ENCODE peak calls at places on chromosomes 6 and 20, in seven cellular contexts. One of them, this sample, is unnamed.

GRCh38 chr20:38927902-38928578 is 1.8 kb downstream of the FAM83D start:
- DNase-seq in GM12891: no peak
- DNase-seq in spleen: no peak
- DNase-seq in HCT116: no peak
- DNase-seq in endothelial cell of umbilical vein: no peak
- DNase-seq in upper lobe of left lung: no peak
- DNase-seq in stomach: no peak
- DNase-seq in this sample: no peak

GRCh38 chr20:46545077-46545826 is 5.2 kb downstream of the OCSTAMP start:
- DNase-seq in upper lobe of left lung: no peak
- DNase-seq in GM12891: peak
- DNase-seq in HCT116: no peak
- DNase-seq in spleen: no peak
- DNase-seq in stomach: no peak
- DNase-seq in endothelial cell of umbilical vein: no peak
- DNase-seq in this sample: no peak

GRCh38 chr6:11613858-11614257 is 76.3 kb downstream of the TMEM170B start:
- DNase-seq in stomach: no peak
- DNase-seq in spleen: no peak
- DNase-seq in HCT116: peak
- DNase-seq in endothelial cell of umbilical vein: peak
- DNase-seq in upper lobe of left lung: no peak
- DNase-seq in GM12891: no peak
- DNase-seq in this sample: no peak

GRCh38 chr6:13190391-13190790 is 137.9 kb downstream of the TBC1D7 start:
- DNase-seq in endothelial cell of umbilical vein: no peak
- DNase-seq in stomach: no peak
- DNase-seq in HCT116: no peak
- DNase-seq in upper lobe of left lung: no peak
- DNase-seq in GM12891: no peak
- DNase-seq in spleen: no peak
- DNase-seq in this sample: no peak

GRCh38 chr20:11204926-11205768 is 531.3 kb upstream of the JAG1 start:
- DNase-seq in spleen: no peak
- DNase-seq in GM12891: no peak
- DNase-seq in HCT116: peak
- DNase-seq in stomach: peak
- DNase-seq in endothelial cell of umbilical vein: peak
- DNase-seq in upper lobe of left lung: peak
- DNase-seq in this sample: no peak

GRCh38 chr20:11902264-11902663 is 15.4 kb upstream of the BTBD3 start:
- DNase-seq in GM12891: no peak
- DNase-seq in spleen: no peak
- DNase-seq in stomach: no peak
- DNase-seq in upper lobe of left lung: no peak
- DNase-seq in endothelial cell of umbilical vein: peak
- DNase-seq in HCT116: no peak
- DNase-seq in this sample: no peak

GRCh38 chr6:107509506-107509905 is 19.6 kb downstream of the SOBP start:
- DNase-seq in upper lobe of left lung: no peak
- DNase-seq in GM12891: no peak
- DNase-seq in spleen: no peak
- DNase-seq in stomach: peak
- DNase-seq in HCT116: no peak
- DNase-seq in endothelial cell of umbilical vein: peak
- DNase-seq in this sample: no peak

GRCh38 chr6:5851261-5851757 is 155.4 kb downstream of the NRN1 start:
- DNase-seq in GM12891: peak
- DNase-seq in HCT116: no peak
- DNase-seq in endothelial cell of umbilical vein: peak
- DNase-seq in upper lobe of left lung: peak
- DNase-seq in spleen: peak
- DNase-seq in stomach: peak
- DNase-seq in this sample: peak

GRCh38 chr20:58485326-58485725 is 29.9 kb downstream of the APCDD1L start:
- DNase-seq in stomach: no peak
- DNase-seq in spleen: no peak
- DNase-seq in GM12891: no peak
- DNase-seq in upper lobe of left lung: no peak
- DNase-seq in HCT116: no peak
- DNase-seq in endothelial cell of umbilical vein: no peak
- DNase-seq in this sample: no peak

GRCh38 chr6:157230971-157231370 is 92.3 kb downstream of the TMEM242 start:
- DNase-seq in HCT116: no peak
- DNase-seq in stomach: no peak
- DNase-seq in endothelial cell of umbilical vein: no peak
- DNase-seq in upper lobe of left lung: no peak
- DNase-seq in spleen: no peak
- DNase-seq in GM12891: no peak
- DNase-seq in this sample: no peak

GRCh38 chr6:149852180-149852579 is 12.0 kb downstream of the LRP11 start:
- DNase-seq in GM12891: no peak
- DNase-seq in endothelial cell of umbilical vein: peak
- DNase-seq in stomach: no peak
- DNase-seq in spleen: no peak
- DNase-seq in HCT116: no peak
- DNase-seq in upper lobe of left lung: peak
- DNase-seq in this sample: no peak

GRCh38 chr6:15987569-15987968 is 141.3 kb upstream of the MYLIP start:
- DNase-seq in GM12891: no peak
- DNase-seq in endothelial cell of umbilical vein: no peak
- DNase-seq in upper lobe of left lung: no peak
- DNase-seq in spleen: no peak
- DNase-seq in HCT116: no peak
- DNase-seq in stomach: no peak
- DNase-seq in this sample: no peak

GRCh38 chr6:34459899-34460593 is 5.8 kb upstream of the PACSIN1 start:
- DNase-seq in upper lobe of left lung: peak
- DNase-seq in HCT116: peak
- DNase-seq in endothelial cell of umbilical vein: peak
- DNase-seq in spleen: peak
- DNase-seq in stomach: peak
- DNase-seq in GM12891: peak
- DNase-seq in this sample: no peak

GRCh38 chr6:24321538-24322162 is 36.2 kb downstream of the DCDC2 start:
- DNase-seq in GM12891: no peak
- DNase-seq in HCT116: no peak
- DNase-seq in endothelial cell of umbilical vein: no peak
- DNase-seq in stomach: no peak
- DNase-seq in upper lobe of left lung: no peak
- DNase-seq in spleen: no peak
- DNase-seq in this sample: no peak

GRCh38 chr20:680638-681037 is 5.0 kb upstream of the SCRT2 start:
- DNase-seq in HCT116: no peak
- DNase-seq in endothelial cell of umbilical vein: no peak
- DNase-seq in stomach: no peak
- DNase-seq in GM12891: no peak
- DNase-seq in spleen: no peak
- DNase-seq in upper lobe of left lung: no peak
- DNase-seq in this sample: no peak

GRCh38 chr6:16136536-16137450 is 7.9 kb downstream of the MYLIP start:
- DNase-seq in stomach: peak
- DNase-seq in HCT116: peak
- DNase-seq in spleen: no peak
- DNase-seq in GM12891: no peak
- DNase-seq in upper lobe of left lung: peak
- DNase-seq in endothelial cell of umbilical vein: peak
- DNase-seq in this sample: no peak

GRCh38 chr6:14584450-14584849 is 466.9 kb downstream of the CD83 start:
- DNase-seq in stomach: peak
- DNase-seq in upper lobe of left lung: no peak
- DNase-seq in spleen: no peak
- DNase-seq in endothelial cell of umbilical vein: no peak
- DNase-seq in HCT116: no peak
- DNase-seq in GM12891: no peak
- DNase-seq in this sample: no peak

GRCh38 chr6:85756982-85757381 is 114.3 kb upstream of the SYNCRIP start:
- DNase-seq in stomach: no peak
- DNase-seq in GM12891: no peak
- DNase-seq in upper lobe of left lung: no peak
- DNase-seq in HCT116: peak
- DNase-seq in spleen: no peak
- DNase-seq in endothelial cell of umbilical vein: peak
- DNase-seq in this sample: no peak

GRCh38 chr20:61932199-61932592 is 133.5 kb downstream of the TAF4 start:
- DNase-seq in upper lobe of left lung: no peak
- DNase-seq in endothelial cell of umbilical vein: no peak
- DNase-seq in spleen: peak
- DNase-seq in HCT116: no peak
- DNase-seq in stomach: no peak
- DNase-seq in GM12891: no peak
- DNase-seq in this sample: no peak

GRCh38 chr6:74578339-74578738 is 627.5 kb downstream of the COL12A1 start:
- DNase-seq in spleen: no peak
- DNase-seq in stomach: no peak
- DNase-seq in endothelial cell of umbilical vein: peak
- DNase-seq in HCT116: no peak
- DNase-seq in GM12891: no peak
- DNase-seq in upper lobe of left lung: no peak
- DNase-seq in this sample: no peak

GRCh38 chr6:25601797-25602679 is 50.0 kb upstream of the SCGN start:
- DNase-seq in GM12891: no peak
- DNase-seq in stomach: no peak
- DNase-seq in endothelial cell of umbilical vein: peak
- DNase-seq in HCT116: peak
- DNase-seq in spleen: no peak
- DNase-seq in upper lobe of left lung: no peak
- DNase-seq in this sample: no peak

GRCh38 chr6:51936941-51937340 is 150.5 kb downstream of the PKHD1 start:
- DNase-seq in HCT116: no peak
- DNase-seq in upper lobe of left lung: no peak
- DNase-seq in spleen: no peak
- DNase-seq in GM12891: no peak
- DNase-seq in stomach: no peak
- DNase-seq in endothelial cell of umbilical vein: no peak
- DNase-seq in this sample: no peak

GRCh38 chr6:140546640-140547039 is 1172.2 kb upstream of the CITED2 start:
- DNase-seq in GM12891: no peak
- DNase-seq in spleen: no peak
- DNase-seq in endothelial cell of umbilical vein: no peak
- DNase-seq in stomach: no peak
- DNase-seq in upper lobe of left lung: no peak
- DNase-seq in HCT116: no peak
- DNase-seq in this sample: no peak

GRCh38 chr6:93017213-93017612 is 402.1 kb downstream of the EPHA7 start:
- DNase-seq in endothelial cell of umbilical vein: no peak
- DNase-seq in stomach: no peak
- DNase-seq in upper lobe of left lung: no peak
- DNase-seq in spleen: no peak
- DNase-seq in HCT116: no peak
- DNase-seq in GM12891: no peak
- DNase-seq in this sample: no peak

GRCh38 chr6:45310118-45310788 is 17.9 kb upstream of the RUNX2 start:
- DNase-seq in GM12891: no peak
- DNase-seq in HCT116: no peak
- DNase-seq in upper lobe of left lung: no peak
- DNase-seq in endothelial cell of umbilical vein: no peak
- DNase-seq in stomach: no peak
- DNase-seq in spleen: no peak
- DNase-seq in this sample: no peak

DNA sequence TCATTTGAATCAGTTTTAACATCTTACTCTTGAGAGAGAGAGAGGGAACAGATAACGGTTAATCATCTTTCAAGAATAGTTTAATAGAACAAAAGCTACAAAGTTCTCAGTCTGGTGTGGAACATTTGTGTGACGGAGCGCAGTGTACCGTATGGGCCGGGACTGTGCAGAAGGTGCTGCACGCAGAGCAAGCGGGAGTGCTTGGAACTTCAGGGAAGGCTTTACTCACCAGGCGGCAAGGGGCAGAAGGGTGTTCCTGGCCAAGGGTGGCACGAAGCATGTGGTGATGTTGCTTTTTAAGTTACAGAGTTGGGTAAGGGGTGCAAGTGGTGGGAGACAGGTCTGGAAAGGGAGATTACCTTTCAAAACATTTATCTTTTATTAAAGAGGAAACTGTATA is 95.7 kb downstream of the TULP4 start:
- DNase-seq in GM12891: no peak
- DNase-seq in HCT116: no peak
- DNase-seq in endothelial cell of umbilical vein: no peak
- DNase-seq in spleen: no peak
- DNase-seq in stomach: no peak
- DNase-seq in upper lobe of left lung: no peak
- DNase-seq in this sample: no peak
- TF ChIP-seq POLR2AphosphoS5 in GM12891: no peak
- TF ChIP-seq POLR2AphosphoS5 in HCT116: no peak
- TF ChIP-seq POLR2AphosphoS5 in endothelial cell of umbilical vein: no peak
- TF ChIP-seq POLR2AphosphoS5 in spleen: no peak
- TF ChIP-seq POLR2AphosphoS5 in stomach: no peak
- TF ChIP-seq POLR2AphosphoS5 in upper lobe of left lung: no peak
- TF ChIP-seq POLR2AphosphoS5 in this sample: no peak

GRCh38 chr20:35284267-35284991 is at the start of gene EIF6:
- DNase-seq in spleen: peak
- DNase-seq in HCT116: peak
- DNase-seq in upper lobe of left lung: peak
- DNase-seq in endothelial cell of umbilical vein: peak
- DNase-seq in GM12891: peak
- DNase-seq in stomach: peak
- DNase-seq in this sample: peak
- TF ChIP-seq POLR2A in spleen: no peak
- TF ChIP-seq POLR2A in HCT116: peak
- TF ChIP-seq POLR2A in upper lobe of left lung: no peak
- TF ChIP-seq POLR2A in endothelial cell of umbilical vein: peak
- TF ChIP-seq POLR2A in GM12891: peak
- TF ChIP-seq POLR2A in stomach: no peak
- TF ChIP-seq POLR2A in this sample: peak

DNA sequence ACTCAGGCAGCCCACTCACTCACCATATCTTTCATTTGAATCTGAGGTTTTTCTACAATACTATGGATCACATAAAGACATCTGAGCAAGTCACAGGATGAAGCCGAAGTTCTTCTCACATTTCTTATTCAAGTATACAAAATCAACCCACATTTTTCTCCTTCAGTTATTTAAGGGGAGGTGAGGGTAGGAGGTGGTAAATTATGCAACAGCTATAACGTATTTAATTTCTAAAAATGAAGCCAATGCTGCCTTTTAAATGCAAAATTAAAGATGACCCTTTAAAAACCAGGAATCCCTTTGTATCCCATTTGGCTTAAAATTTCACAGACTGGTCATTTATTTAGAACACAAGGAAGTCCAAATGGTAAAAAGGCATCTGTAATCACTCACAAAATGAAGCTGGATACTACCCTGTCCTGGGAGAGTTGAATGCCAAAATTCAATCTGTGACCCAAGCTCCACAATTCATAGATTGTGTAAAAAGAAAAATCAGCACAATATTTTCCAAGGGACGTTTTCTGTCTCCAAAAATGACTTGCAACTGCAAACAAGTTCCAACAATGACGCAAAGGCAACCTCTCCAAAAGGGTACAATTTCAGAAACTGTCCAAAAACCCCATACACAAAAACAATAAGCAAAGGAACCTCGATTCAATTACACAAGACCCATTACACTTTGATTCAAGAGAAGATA is 48.8 kb downstream of the EPB41L2 start:
- DNase-seq in HCT116: no peak
- DNase-seq in endothelial cell of umbilical vein: peak
- DNase-seq in stomach: no peak
- DNase-seq in spleen: no peak
- DNase-seq in GM12891: no peak
- DNase-seq in upper lobe of left lung: no peak
- DNase-seq in this sample: no peak
- TF ChIP-seq POLR2AphosphoS5 in HCT116: no peak
- TF ChIP-seq POLR2AphosphoS5 in endothelial cell of umbilical vein: no peak
- TF ChIP-seq POLR2AphosphoS5 in stomach: no peak
- TF ChIP-seq POLR2AphosphoS5 in spleen: no peak
- TF ChIP-seq POLR2AphosphoS5 in GM12891: no peak
- TF ChIP-seq POLR2AphosphoS5 in upper lobe of left lung: no peak
- TF ChIP-seq POLR2AphosphoS5 in this sample: no peak

GRCh38 chr6:43006251-43006650 is 7.5 kb downstream of the MEA1 start:
- DNase-seq in GM12891: no peak
- DNase-seq in spleen: no peak
- DNase-seq in HCT116: no peak
- DNase-seq in stomach: no peak
- DNase-seq in endothelial cell of umbilical vein: no peak
- DNase-seq in upper lobe of left lung: no peak
- DNase-seq in this sample: no peak
- TF ChIP-seq POLR2A in GM12891: no peak
- TF ChIP-seq POLR2A in spleen: no peak
- TF ChIP-seq POLR2A in HCT116: no peak
- TF ChIP-seq POLR2A in stomach: no peak
- TF ChIP-seq POLR2A in endothelial cell of umbilical vein: no peak
- TF ChIP-seq POLR2A in upper lobe of left lung: no peak
- TF ChIP-seq POLR2A in this sample: no peak